ENCODE peak calls at places on chromosomes 1 and 21, in four cellular contexts. M is T follicular helper cell, Q is BJ, X is A172. C is an unnamed sample.

GRCh38 chr1:197180252-197180878 is 33.9 kb upstream of the ASPM start:
- DNase-seq in M (no peak), Q (no peak), X (peak), C (peak)

GRCh38 chr1:75614455-75615379 is 3.8 kb upstream of the SLC44A5 start:
- DNase-seq in M (no peak), Q (no peak), X (peak), C (peak)

GRCh38 chr21:30234643-30235042 is 18.7 kb upstream of the CLDN8 start:
- DNase-seq in M (no peak), Q (no peak), X (no peak), C (no peak)

GRCh38 chr1:243712890-243713425 is 137.1 kb downstream of the AKT3 start:
- DNase-seq in M (no peak), Q (no peak), X (no peak), C (no peak)

GRCh38 chr1:51071291-51071690 is 30.7 kb upstream of the C1orf185 start:
- DNase-seq in M (no peak), Q (no peak), X (no peak), C (no peak)

GRCh38 chr1:71196685-71197084 is 115.8 kb upstream of the ZRANB2 start:
- DNase-seq in M (no peak), Q (no peak), X (no peak), C (peak)

GRCh38 chr1:80417651-80418050 is 1383.1 kb upstream of the ADGRL2 start:
- DNase-seq in M (no peak), Q (peak), X (no peak), C (no peak)

GRCh38 chr1:201383647-201384405 is 6.3 kb upstream of the TNNT2 start:
- DNase-seq in M (no peak), Q (peak), X (peak), C (no peak)

GRCh38 chr1:25819496-25820246 is at the start of gene MTFR1L:
- DNase-seq in M (peak), Q (no peak), X (peak), C (peak)

GRCh38 chr1:99595041-99595440 is 50.9 kb upstream of the PALMD start:
- DNase-seq in M (no peak), Q (no peak), X (no peak), C (no peak)

GRCh38 chr1:21541330-21541729 is 32.1 kb downstream of the ALPL start:
- DNase-seq in M (no peak), Q (no peak), X (no peak), C (no peak)

GRCh38 chr1:20719261-20719660 is 1.5 kb upstream of the KIF17 start:
- DNase-seq in M (no peak), Q (no peak), X (no peak), C (no peak)

GRCh38 chr1:48471103-48471502 is 901 bp downstream of the SPATA6 start:
- DNase-seq in M (no peak), Q (no peak), X (no peak), C (peak)

GRCh38 chr1:15680131-15680530 is 4.0 kb upstream of the PLEKHM2 start:
- DNase-seq in M (no peak), Q (peak), X (peak), C (no peak)

GRCh38 chr1:112905420-112906154 is 50.4 kb downstream of the SLC16A1 start:
- DNase-seq in M (no peak), Q (no peak), X (peak), C (peak)

GRCh38 chr21:32795376-32795775 is 23.8 kb upstream of the PAXBP1 start:
- DNase-seq in M (no peak), Q (no peak), X (no peak), C (no peak)

GRCh38 chr1:199264283-199264682 is 625.4 kb downstream of the PTPRC start:
- DNase-seq in M (no peak), Q (no peak), X (no peak), C (no peak)

GRCh38 chr1:192732787-192733186 is 76.1 kb upstream of the RGS2 start:
- DNase-seq in M (no peak), Q (no peak), X (peak), C (no peak)

GRCh38 chr1:187985897-187986654 is 1157.3 kb downstream of the PLA2G4A start:
- DNase-seq in M (no peak), Q (no peak), X (no peak), C (no peak)

GRCh38 chr1:180352021-180352420 is 122.0 kb downstream of the LHX4 start:
- DNase-seq in M (no peak), Q (no peak), X (no peak), C (no peak)

GRCh38 chr1:115412733-115413132 is 74.7 kb upstream of the NGF start:
- DNase-seq in M (no peak), Q (no peak), X (no peak), C (no peak)

GRCh38 chr1:242002528-242002927 is 3.6 kb upstream of the MAP1LC3C start:
- DNase-seq in M (no peak), Q (no peak), X (no peak), C (no peak)

GRCh38 chr1:117683571-117684285 is 77.9 kb downstream of the TENT5C start:
- DNase-seq in M (no peak), Q (peak), X (peak), C (no peak)

GRCh38 chr1:78950801-78951200 is 55.7 kb downstream of the ADGRL4 start:
- DNase-seq in M (no peak), Q (no peak), X (no peak), C (no peak)

GRCh38 chr1:234933031-234933430 is 195.6 kb downstream of the TOMM20 start:
- DNase-seq in M (no peak), Q (no peak), X (peak), C (no peak)

GRCh38 chr1:213569816-213570150 is 418.0 kb upstream of the PROX1 start:
- DNase-seq in M (no peak), Q (no peak), X (no peak), C (no peak)

GRCh38 chr1:10888289-10888688 is 91.8 kb upstream of the CASZ1 start:
- DNase-seq in M (no peak), Q (no peak), X (no peak), C (no peak)

GRCh38 chr1:38973659-38974437 is 17.2 kb upstream of the AKIRIN1 start:
- DNase-seq in M (no peak), Q (no peak), X (no peak), C (no peak)

GRCh38 chr1:42927920-42928505 is 30.7 kb downstream of the SLC2A1 start:
- DNase-seq in M (no peak), Q (no peak), X (no peak), C (no peak)

GRCh38 chr1:194295690-194296089 is 1109.3 kb upstream of the B3GALT2 start:
- DNase-seq in M (peak), Q (no peak), X (peak), C (peak)

GRCh38 chr1:62175568-62176179 is 19.0 kb upstream of the L1TD1 start:
- DNase-seq in M (peak), Q (peak), X (peak), C (peak)